ENCODE peak calls at places on chromosome 21, in six cellular contexts. One of them, this sample, is unnamed.

GRCh38 chr21:23541571-23541970 is 2065.7 kb downstream of the MRPL39 start:
- DNase-seq in testis: no peak
- DNase-seq in AG09309: no peak
- DNase-seq in ovary: no peak
- DNase-seq in GM12865: no peak
- DNase-seq in foreskin fibroblast: no peak
- DNase-seq in this sample: no peak

GRCh38 chr21:34621434-34622000 is 6.6 kb upstream of the RCAN1 start:
- DNase-seq in AG09309: no peak
- DNase-seq in foreskin fibroblast: no peak
- DNase-seq in GM12865: no peak
- DNase-seq in ovary: no peak
- DNase-seq in testis: no peak
- DNase-seq in this sample: no peak

GRCh38 chr21:36511484-36512227 is 31.7 kb upstream of the CLDN14 start:
- DNase-seq in GM12865: no peak
- DNase-seq in testis: no peak
- DNase-seq in foreskin fibroblast: peak
- DNase-seq in ovary: no peak
- DNase-seq in AG09309: no peak
- DNase-seq in this sample: no peak

GRCh38 chr21:46078322-46078981 is 19.5 kb upstream of the COL6A2 start:
- DNase-seq in testis: peak
- DNase-seq in foreskin fibroblast: peak
- DNase-seq in ovary: no peak
- DNase-seq in GM12865: no peak
- DNase-seq in AG09309: no peak
- DNase-seq in this sample: no peak

GRCh38 chr21:28641731-28642130 is 350.9 kb downstream of the LTN1 start:
- DNase-seq in testis: no peak
- DNase-seq in AG09309: no peak
- DNase-seq in ovary: no peak
- DNase-seq in foreskin fibroblast: no peak
- DNase-seq in GM12865: no peak
- DNase-seq in this sample: no peak

GRCh38 chr21:18411565-18411964 is 8.0 kb upstream of the TMPRSS15 start:
- DNase-seq in AG09309: no peak
- DNase-seq in testis: no peak
- DNase-seq in ovary: no peak
- DNase-seq in foreskin fibroblast: no peak
- DNase-seq in GM12865: no peak
- DNase-seq in this sample: no peak

GRCh38 chr21:36052860-36053766 is 7.2 kb downstream of the SETD4 start:
- DNase-seq in foreskin fibroblast: no peak
- DNase-seq in testis: no peak
- DNase-seq in ovary: no peak
- DNase-seq in AG09309: no peak
- DNase-seq in GM12865: no peak
- DNase-seq in this sample: no peak

GRCh38 chr21:41316641-41317392 is at the start of gene FAM3B:
- DNase-seq in GM12865: no peak
- DNase-seq in foreskin fibroblast: no peak
- DNase-seq in AG09309: no peak
- DNase-seq in ovary: no peak
- DNase-seq in testis: no peak
- DNase-seq in this sample: no peak

GRCh38 chr21:31184462-31184861 is 146.2 kb upstream of the KRTAP19-8 start:
- DNase-seq in AG09309: no peak
- DNase-seq in ovary: no peak
- DNase-seq in testis: no peak
- DNase-seq in GM12865: no peak
- DNase-seq in foreskin fibroblast: no peak
- DNase-seq in this sample: peak

GRCh38 chr21:18673789-18674188 is 270.2 kb upstream of the TMPRSS15 start:
- DNase-seq in AG09309: no peak
- DNase-seq in foreskin fibroblast: no peak
- DNase-seq in ovary: no peak
- DNase-seq in testis: no peak
- DNase-seq in GM12865: no peak
- DNase-seq in this sample: no peak

GRCh38 chr21:27425574-27425973 is 458.7 kb upstream of the ADAMTS5 start:
- DNase-seq in foreskin fibroblast: peak
- DNase-seq in ovary: no peak
- DNase-seq in AG09309: peak
- DNase-seq in GM12865: no peak
- DNase-seq in testis: no peak
- DNase-seq in this sample: no peak

GRCh38 chr21:36155603-36156338 is 853 bp upstream of the DOP1B start:
- DNase-seq in foreskin fibroblast: no peak
- DNase-seq in testis: no peak
- DNase-seq in AG09309: no peak
- DNase-seq in GM12865: peak
- DNase-seq in ovary: peak
- DNase-seq in this sample: no peak

GRCh38 chr21:42630626-42631025 is 22.8 kb upstream of the PDE9A start:
- DNase-seq in AG09309: no peak
- DNase-seq in foreskin fibroblast: no peak
- DNase-seq in GM12865: no peak
- DNase-seq in testis: no peak
- DNase-seq in ovary: no peak
- DNase-seq in this sample: no peak

GRCh38 chr21:39579734-39580332 is 32.9 kb upstream of the B3GALT5 start:
- DNase-seq in AG09309: no peak
- DNase-seq in GM12865: no peak
- DNase-seq in testis: no peak
- DNase-seq in foreskin fibroblast: no peak
- DNase-seq in ovary: no peak
- DNase-seq in this sample: no peak

GRCh38 chr21:27171704-27172103 is 204.8 kb upstream of the ADAMTS5 start:
- DNase-seq in GM12865: no peak
- DNase-seq in testis: no peak
- DNase-seq in AG09309: no peak
- DNase-seq in ovary: peak
- DNase-seq in foreskin fibroblast: peak
- DNase-seq in this sample: no peak

GRCh38 chr21:34807881-34808568 is 139.2 kb downstream of the CLIC6 start:
- DNase-seq in ovary: peak
- DNase-seq in AG09309: peak
- DNase-seq in GM12865: peak
- DNase-seq in foreskin fibroblast: peak
- DNase-seq in testis: no peak
- DNase-seq in this sample: peak

GRCh38 chr21:38712076-38712475 is 93.7 kb upstream of the ETS2 start:
- DNase-seq in ovary: peak
- DNase-seq in GM12865: peak
- DNase-seq in AG09309: no peak
- DNase-seq in foreskin fibroblast: peak
- DNase-seq in testis: peak
- DNase-seq in this sample: peak

GRCh38 chr21:22416555-22416954 is 1418.3 kb downstream of the NCAM2 start:
- DNase-seq in testis: no peak
- DNase-seq in foreskin fibroblast: no peak
- DNase-seq in AG09309: no peak
- DNase-seq in GM12865: no peak
- DNase-seq in ovary: no peak
- DNase-seq in this sample: no peak

GRCh38 chr21:46000731-46001641 is 19.4 kb downstream of the COL6A1 start:
- DNase-seq in GM12865: no peak
- DNase-seq in testis: peak
- DNase-seq in AG09309: no peak
- DNase-seq in foreskin fibroblast: no peak
- DNase-seq in ovary: peak
- DNase-seq in this sample: peak

GRCh38 chr21:41993744-41994143 is 16.4 kb downstream of the ZBTB21 start:
- DNase-seq in testis: no peak
- DNase-seq in foreskin fibroblast: peak
- DNase-seq in GM12865: no peak
- DNase-seq in AG09309: peak
- DNase-seq in ovary: no peak
- DNase-seq in this sample: no peak

GRCh38 chr21:36684957-36685714 is 13.8 kb upstream of the SIM2 start:
- DNase-seq in testis: no peak
- DNase-seq in ovary: no peak
- DNase-seq in AG09309: no peak
- DNase-seq in GM12865: no peak
- DNase-seq in foreskin fibroblast: no peak
- DNase-seq in this sample: no peak

GRCh38 chr21:35521293-35521692 is 472.2 kb upstream of the RUNX1 start:
- DNase-seq in AG09309: no peak
- DNase-seq in ovary: no peak
- DNase-seq in foreskin fibroblast: no peak
- DNase-seq in testis: no peak
- DNase-seq in GM12865: no peak
- DNase-seq in this sample: no peak

GRCh38 chr21:25179116-25179515 is 428.2 kb downstream of the MRPL39 start:
- DNase-seq in AG09309: no peak
- DNase-seq in testis: no peak
- DNase-seq in foreskin fibroblast: no peak
- DNase-seq in GM12865: no peak
- DNase-seq in ovary: no peak
- DNase-seq in this sample: no peak

GRCh38 chr21:43270800-43271261 is 102.0 kb downstream of the CRYAA start:
- DNase-seq in testis: peak
- DNase-seq in foreskin fibroblast: no peak
- DNase-seq in ovary: no peak
- DNase-seq in AG09309: no peak
- DNase-seq in GM12865: no peak
- DNase-seq in this sample: no peak

GRCh38 chr21:41029573-41029972 is 138.4 kb upstream of the BACE2 start:
- DNase-seq in testis: no peak
- DNase-seq in foreskin fibroblast: no peak
- DNase-seq in GM12865: no peak
- DNase-seq in ovary: no peak
- DNase-seq in AG09309: no peak
- DNase-seq in this sample: no peak

GRCh38 chr21:46191257-46191685 is 7.0 kb upstream of the SPATC1L start:
- DNase-seq in AG09309: peak
- DNase-seq in GM12865: no peak
- DNase-seq in ovary: peak
- DNase-seq in foreskin fibroblast: peak
- DNase-seq in testis: peak
- DNase-seq in this sample: no peak

GRCh38 chr21:41186763-41187536 is 19.0 kb downstream of the BACE2 start:
- DNase-seq in foreskin fibroblast: no peak
- DNase-seq in testis: no peak
- DNase-seq in ovary: no peak
- DNase-seq in GM12865: no peak
- DNase-seq in AG09309: no peak
- DNase-seq in this sample: no peak

GRCh38 chr21:39047046-39047445 is 136.2 kb downstream of the PSMG1 start:
- DNase-seq in testis: no peak
- DNase-seq in foreskin fibroblast: no peak
- DNase-seq in ovary: no peak
- DNase-seq in GM12865: no peak
- DNase-seq in AG09309: no peak
- DNase-seq in this sample: no peak

DNA sequence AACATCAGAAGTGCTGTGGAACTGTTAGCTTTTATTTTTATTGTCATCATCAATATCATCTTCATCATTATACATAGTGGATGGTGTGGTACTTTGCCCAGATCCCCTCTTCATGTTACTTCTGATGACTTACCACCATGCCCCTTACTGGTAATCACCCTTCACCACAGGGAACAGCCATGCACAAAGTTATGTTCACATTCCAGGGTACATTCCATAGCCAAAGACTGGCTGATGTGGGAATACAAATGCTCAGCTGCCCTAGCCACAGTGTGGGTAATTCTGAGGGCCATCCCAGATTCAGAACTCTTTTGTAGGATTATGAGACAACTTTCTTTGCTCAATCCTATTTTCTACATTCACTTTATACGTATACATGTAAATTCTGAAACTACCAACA is 691.3 kb upstream of the CXADR start:
- DNase-seq in AG09309: no peak
- DNase-seq in foreskin fibroblast: no peak
- DNase-seq in GM12865: no peak
- DNase-seq in testis: no peak
- DNase-seq in ovary: no peak
- DNase-seq in this sample: no peak
- TF ChIP-seq CTCF in AG09309: no peak
- TF ChIP-seq CTCF in foreskin fibroblast: no peak
- TF ChIP-seq CTCF in GM12865: no peak
- TF ChIP-seq CTCF in testis: no peak
- TF ChIP-seq CTCF in ovary: no peak
- TF ChIP-seq CTCF in this sample: no peak

GRCh38 chr21:20882462-20883415 is 115.5 kb upstream of the NCAM2 start:
- DNase-seq in testis: peak
- DNase-seq in GM12865: peak
- DNase-seq in foreskin fibroblast: peak
- DNase-seq in ovary: no peak
- DNase-seq in AG09309: no peak
- DNase-seq in this sample: peak
- TF ChIP-seq CTCF in testis: peak
- TF ChIP-seq CTCF in GM12865: peak
- TF ChIP-seq CTCF in foreskin fibroblast: peak
- TF ChIP-seq CTCF in ovary: no peak
- TF ChIP-seq CTCF in AG09309: peak
- TF ChIP-seq CTCF in this sample: peak

DNA sequence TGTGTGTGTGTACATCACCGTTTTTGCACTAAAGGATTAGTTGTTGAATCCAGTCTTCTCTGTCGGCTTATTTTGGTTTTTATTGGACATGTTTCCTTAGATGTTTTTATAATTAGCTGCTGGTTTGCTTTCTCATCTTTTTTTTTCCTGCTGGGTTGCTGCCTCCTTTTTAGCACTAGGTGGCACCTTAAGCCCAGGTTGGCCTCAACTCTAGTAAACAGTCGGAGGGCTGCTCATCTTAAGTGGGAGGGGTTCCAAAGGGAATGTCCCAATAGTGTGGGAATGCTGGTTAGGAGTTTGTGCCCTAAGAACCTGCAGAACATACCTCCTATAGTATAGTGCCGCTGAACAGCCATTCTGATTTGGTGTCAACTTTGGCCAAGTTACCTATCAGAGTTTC is 570.1 kb upstream of the CXADR start:
- DNase-seq in foreskin fibroblast: peak
- DNase-seq in AG09309: no peak
- DNase-seq in ovary: no peak
- DNase-seq in GM12865: no peak
- DNase-seq in testis: no peak
- DNase-seq in this sample: no peak
- TF ChIP-seq CTCF in foreskin fibroblast: peak
- TF ChIP-seq CTCF in AG09309: peak
- TF ChIP-seq CTCF in ovary: no peak
- TF ChIP-seq CTCF in GM12865: no peak
- TF ChIP-seq CTCF in testis: no peak
- TF ChIP-seq CTCF in this sample: no peak

DNA sequence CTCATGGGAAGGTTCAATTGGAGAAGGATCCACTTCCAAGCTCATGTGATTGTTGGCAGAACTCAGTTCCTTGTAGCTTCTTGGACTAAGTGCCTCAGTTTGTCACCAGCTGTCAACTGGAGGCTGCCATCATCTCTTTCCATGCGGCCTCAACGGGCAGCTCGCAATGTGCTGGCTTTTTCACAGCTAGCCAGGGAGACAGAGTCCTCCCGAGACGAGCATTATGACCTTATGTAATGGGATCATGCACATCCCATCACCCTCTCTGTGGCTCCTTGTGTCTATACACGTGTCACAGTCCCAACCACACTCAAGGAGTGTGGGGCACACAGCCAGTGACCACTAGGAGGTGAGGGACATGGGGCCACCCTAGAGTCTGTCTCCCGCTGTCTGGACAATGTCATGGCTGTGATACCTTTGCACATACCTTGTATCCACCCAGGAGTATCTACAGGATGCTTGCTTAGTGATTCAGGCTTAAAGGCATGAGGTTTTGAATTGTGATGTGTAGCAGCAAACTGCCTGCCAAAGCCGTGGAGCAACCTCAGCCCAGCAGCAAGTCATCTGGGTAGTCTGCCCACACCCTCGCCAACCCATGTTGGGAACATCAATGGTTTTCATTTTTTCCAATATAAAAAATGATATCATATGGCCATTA is 3.9 kb upstream of the KRTAP10-6 start:
- DNase-seq in foreskin fibroblast: peak
- DNase-seq in testis: no peak
- DNase-seq in AG09309: no peak
- DNase-seq in GM12865: no peak
- DNase-seq in ovary: no peak
- DNase-seq in this sample: no peak
- TF ChIP-seq CTCF in foreskin fibroblast: no peak
- TF ChIP-seq CTCF in testis: no peak
- TF ChIP-seq CTCF in AG09309: no peak
- TF ChIP-seq CTCF in GM12865: no peak
- TF ChIP-seq CTCF in ovary: no peak
- TF ChIP-seq CTCF in this sample: no peak